ENCODE peak calls at places on chromosome 5, in six cellular contexts. W, H, A, K, I and Z are unnamed samples.

GRCh38 chr5:145247745-145248040 is 587.4 kb downstream of the PRELID2 start:
- DNase-seq in W (no peak), H (no peak), A (no peak), K (no peak), I (no peak), Z (no peak)

GRCh38 chr5:103450333-103451061 is 112.1 kb downstream of the NUDT12 start:
- DNase-seq in W (no peak), H (no peak), A (no peak), K (no peak), I (no peak), Z (no peak)

GRCh38 chr5:53173083-53173482 is 63.5 kb upstream of the MOCS2 start:
- DNase-seq in W (no peak), H (peak; percentile 41), A (no peak), K (no peak), I (no peak), Z (no peak)

GRCh38 chr5:27241564-27242257 is 203.3 kb upstream of the CDH9 start:
- DNase-seq in W (no peak), H (no peak), A (no peak), K (peak; percentile 68), I (no peak), Z (no peak)

GRCh38 chr5:107217721-107218130 is 453.0 kb downstream of the EFNA5 start:
- DNase-seq in W (peak; percentile 91), H (no peak), A (no peak), K (no peak), I (peak; percentile 80), Z (no peak)

GRCh38 chr5:143588933-143589662 is 185.6 kb upstream of the NR3C1 start:
- DNase-seq in W (no peak), H (no peak), A (no peak), K (no peak), I (no peak), Z (no peak)

GRCh38 chr5:93924628-93925027 is 183.2 kb upstream of the POU5F2 start:
- DNase-seq in W (no peak), H (no peak), A (no peak), K (no peak), I (no peak), Z (no peak)

GRCh38 chr5:149406203-149406978 is 27.3 kb upstream of the IL17B start:
- DNase-seq in W (peak; percentile 68), H (peak; percentile 70), A (no peak), K (no peak), I (peak; percentile 80), Z (no peak)

GRCh38 chr5:1908931-1909330 is 26.2 kb upstream of the IRX4 start:
- DNase-seq in W (no peak), H (no peak), A (no peak), K (no peak), I (no peak), Z (no peak)

GRCh38 chr5:36593867-36594266 is 12.5 kb upstream of the SLC1A3 start:
- DNase-seq in W (no peak), H (no peak), A (no peak), K (no peak), I (no peak), Z (no peak)

GRCh38 chr5:110463116-110463515 is 263.4 kb downstream of the TMEM232 start:
- DNase-seq in W (no peak), H (no peak), A (no peak), K (no peak), I (no peak), Z (no peak)

GRCh38 chr5:95927927-95928723 is 33.5 kb downstream of the ELL2 start:
- DNase-seq in W (no peak), H (no peak), A (no peak), K (no peak), I (no peak), Z (no peak)

GRCh38 chr5:68587181-68587580 is 371.6 kb downstream of the PIK3R1 start:
- DNase-seq in W (no peak), H (no peak), A (no peak), K (no peak), I (no peak), Z (no peak)
- TF ChIP-seq CTCF in W (no peak), H (no peak), A (no peak), K (no peak), I (no peak), Z (no peak)

GRCh38 chr5:18745988-18746615 is 1111.8 kb downstream of the TAF11L14 start:
- DNase-seq in W (no peak), H (peak; percentile 37), A (no peak), K (peak; percentile 78), I (no peak), Z (peak; percentile 24)
- H3K27ac ChIP-seq in W (peak overlapping the region; percentile 58), H (peak overlapping the region; percentile 78), A (no peak overlapping the region), K (peak overlapping the region; percentile 84), I (peak overlapping the region; percentile 69), Z (peak overlapping the region; percentile 54)

GRCh38 chr5:150904479-150905311 is at the start of gene ZNF300:
- DNase-seq in W (peak; percentile 90), H (peak; percentile 79), A (peak; percentile 96), K (no peak), I (peak; percentile 86), Z (peak; percentile 54)

GRCh38 chr5:150905312-150905683 is 518 bp upstream of the ZNF300 start:
- DNase-seq in W (no peak), H (no peak), A (no peak), K (no peak), I (no peak), Z (no peak)

GRCh38 chr5:150895431-150896428 is 9.1 kb downstream of the ZNF300 start:
- DNase-seq in W (no peak), H (no peak), A (no peak), K (no peak), I (no peak), Z (no peak)

DNA sequence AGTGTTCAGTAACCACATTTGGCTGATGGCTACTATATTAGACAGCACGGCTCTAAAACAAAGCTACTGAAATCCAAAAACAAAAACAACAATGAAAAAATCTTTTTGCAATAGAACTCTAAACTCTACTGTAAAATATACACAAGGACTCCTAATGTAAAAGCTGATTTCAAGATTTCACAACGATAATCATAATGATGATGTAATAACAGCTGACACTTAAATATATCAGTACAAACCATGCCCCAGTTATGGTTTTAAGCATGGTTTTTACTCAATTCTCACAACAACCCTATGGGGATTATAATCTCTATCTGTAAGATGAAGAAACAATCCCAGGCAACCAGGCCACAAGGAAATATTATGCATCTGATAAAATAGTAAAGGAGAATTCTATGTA is 3.3 kb downstream of the ZNF300 start:
- DNase-seq in W (no peak), H (no peak), A (no peak), K (no peak), I (no peak), Z (no peak)
- H3K9me3 ChIP-seq in W (peaks cover 69% of the 10 kb centered on the region), H (peaks cover 68% of the 10 kb centered on the region), A (peaks cover 40% of the 10 kb centered on the region), K (peaks cover 58% of the 10 kb centered on the region), I (peaks cover 88% of the 10 kb centered on the region), Z (peaks cover 83% of the 10 kb centered on the region)

GRCh38 chr5:62077823-62078550 is 228.0 kb upstream of the KIF2A start:
- DNase-seq in W (no peak), H (no peak), A (no peak), K (no peak), I (no peak), Z (no peak)
- TF ChIP-seq CTCF in W (no peak), H (no peak), A (no peak), K (no peak), I (no peak), Z (no peak)